ENCODE peak calls at places on chromosomes 13 and 19, in seven cellular contexts. R, J, P, H, Y, C and N are unnamed samples.

GRCh38 chr19:30014770-30015169 is 72.7 kb downstream of the URI1 start:
- DNase-seq in R (no peak), J (no peak), P (no peak), H (no peak), Y (no peak), C (no peak), N (no peak)

GRCh38 chr13:94548382-94549240 is 47.3 kb downstream of the TGDS start:
- DNase-seq in R (peak), J (no peak), P (no peak), H (no peak), Y (peak), C (no peak), N (no peak)

GRCh38 chr13:93146584-93147292 is 79.9 kb upstream of the GPC6 start:
- DNase-seq in R (peak), J (no peak), P (no peak), H (no peak), Y (no peak), C (peak), N (no peak)

GRCh38 chr13:27918041-27918917 is 1.5 kb upstream of the PDX1 start:
- DNase-seq in R (no peak), J (no peak), P (no peak), H (no peak), Y (peak), C (no peak), N (no peak)

GRCh38 chr19:30968841-30969399 is 380.3 kb downstream of the TSHZ3 start:
- DNase-seq in R (no peak), J (no peak), P (no peak), H (no peak), Y (no peak), C (no peak), N (no peak)

GRCh38 chr13:111204438-111205177 is 89.5 kb downstream of the ARHGEF7 start:
- DNase-seq in R (peak), J (no peak), P (no peak), H (no peak), Y (no peak), C (peak), N (no peak)

GRCh38 chr19:16206637-16207036 is 8.9 kb downstream of the AP1M1 start:
- DNase-seq in R (no peak), J (no peak), P (no peak), H (no peak), Y (no peak), C (no peak), N (no peak)

GRCh38 chr13:66835040-66835628 is 395.0 kb downstream of the PCDH9 start:
- DNase-seq in R (no peak), J (no peak), P (no peak), H (no peak), Y (no peak), C (peak), N (peak)

GRCh38 chr19:7505682-7506384 is 10.1 kb upstream of the ZNF358 start:
- DNase-seq in R (peak), J (no peak), P (no peak), H (no peak), Y (no peak), C (peak), N (no peak)

GRCh38 chr13:66689037-66689619 is 541.0 kb downstream of the PCDH9 start:
- DNase-seq in R (no peak), J (no peak), P (no peak), H (no peak), Y (no peak), C (peak), N (no peak)

GRCh38 chr19:37928527-37929286 is 21.7 kb downstream of the SIPA1L3 start:
- DNase-seq in R (no peak), J (no peak), P (no peak), H (no peak), Y (no peak), C (no peak), N (no peak)

GRCh38 chr13:56351041-56351440 is 789.7 kb upstream of the PRR20A start:
- DNase-seq in R (no peak), J (no peak), P (no peak), H (no peak), Y (peak), C (no peak), N (peak)

GRCh38 chr13:28140433-28141125 is 2.2 kb downstream of the PAN3 start:
- DNase-seq in R (peak), J (no peak), P (no peak), H (no peak), Y (no peak), C (no peak), N (no peak)

GRCh38 chr13:96811049-96811448 is 183.2 kb downstream of the OXGR1 start:
- DNase-seq in R (no peak), J (no peak), P (no peak), H (no peak), Y (no peak), C (no peak), N (no peak)

GRCh38 chr19:50542825-50543428 is 25.3 kb downstream of the LRRC4B start:
- DNase-seq in R (no peak), J (no peak), P (no peak), H (no peak), Y (no peak), C (no peak), N (no peak)

GRCh38 chr19:410243-410781 is 1.4 kb upstream of the C2CD4C start:
- DNase-seq in R (no peak), J (peak), P (no peak), H (no peak), Y (no peak), C (no peak), N (no peak)

GRCh38 chr13:106416645-106417044 is 118.8 kb downstream of the EFNB2 start:
- DNase-seq in R (no peak), J (no peak), P (no peak), H (no peak), Y (peak), C (no peak), N (no peak)

GRCh38 chr13:44160549-44161278 is 212.9 kb upstream of the SERP2 start:
- DNase-seq in R (no peak), J (no peak), P (no peak), H (no peak), Y (no peak), C (no peak), N (no peak)

GRCh38 chr19:48363500-48363809 is 285 bp downstream of the TMEM143 start:
- DNase-seq in R (no peak), J (no peak), P (no peak), H (no peak), Y (no peak), C (no peak), N (no peak)

GRCh38 chr19:38223119-38223523 is 901 bp downstream of the DPF1 start:
- DNase-seq in R (no peak), J (no peak), P (no peak), H (no peak), Y (no peak), C (no peak), N (no peak)

GRCh38 chr13:46288570-46289259 is 77.0 kb downstream of the LRRC63 start:
- DNase-seq in R (peak), J (no peak), P (no peak), H (no peak), Y (peak), C (peak), N (no peak)

GRCh38 chr19:5642204-5642603 is 19.3 kb downstream of the SAFB start:
- DNase-seq in R (no peak), J (no peak), P (no peak), H (no peak), Y (no peak), C (no peak), N (no peak)

GRCh38 chr19:13781547-13781946 is 7.3 kb downstream of the C19orf53 start:
- DNase-seq in R (peak), J (no peak), P (no peak), H (no peak), Y (no peak), C (peak), N (peak)

GRCh38 chr13:50731400-50731799 is 112.1 kb downstream of the DLEU7 start:
- DNase-seq in R (peak), J (no peak), P (no peak), H (no peak), Y (peak), C (peak), N (no peak)